ENCODE peak calls at places on chromosomes 2 and 18, in seven cellular contexts. One of them, this sample, is unnamed. For H3K4me1, the result is how much of the 10 kb centered on the place peaks cover.

GRCh38 chr2:60002158-60002867 is 551.1 kb downstream of the BCL11A start:
- DNase-seq in esophagus squamous epithelium: no peak
- DNase-seq in IMR-90: no peak
- DNase-seq in GM23338: peak
- DNase-seq in cardiac muscle cell: peak
- DNase-seq in Caco-2: peak
- DNase-seq in uterus: no peak
- DNase-seq in this sample: no peak

GRCh38 chr2:28978606-28979005 is 2.5 kb upstream of the TOGARAM2 start:
- DNase-seq in esophagus squamous epithelium: no peak
- DNase-seq in IMR-90: no peak
- DNase-seq in GM23338: no peak
- DNase-seq in cardiac muscle cell: no peak
- DNase-seq in Caco-2: no peak
- DNase-seq in uterus: no peak
- DNase-seq in this sample: no peak

GRCh38 chr2:10043906-10044601 is 704 bp downstream of the KLF11 start:
- DNase-seq in esophagus squamous epithelium: peak
- DNase-seq in IMR-90: peak
- DNase-seq in GM23338: peak
- DNase-seq in cardiac muscle cell: peak
- DNase-seq in Caco-2: peak
- DNase-seq in uterus: peak
- DNase-seq in this sample: peak

GRCh38 chr2:130824492-130825061 is 12.1 kb upstream of the ARHGEF4 start:
- DNase-seq in esophagus squamous epithelium: no peak
- DNase-seq in IMR-90: peak
- DNase-seq in GM23338: no peak
- DNase-seq in cardiac muscle cell: no peak
- DNase-seq in Caco-2: no peak
- DNase-seq in uterus: no peak
- DNase-seq in this sample: peak

GRCh38 chr2:73035899-73036778 is 35.4 kb downstream of the SFXN5 start:
- DNase-seq in esophagus squamous epithelium: no peak
- DNase-seq in IMR-90: no peak
- DNase-seq in GM23338: peak
- DNase-seq in cardiac muscle cell: no peak
- DNase-seq in Caco-2: peak
- DNase-seq in uterus: no peak
- DNase-seq in this sample: no peak

GRCh38 chr2:177155631-177156030 is 57.0 kb upstream of the HNRNPA3 start:
- DNase-seq in esophagus squamous epithelium: no peak
- DNase-seq in IMR-90: no peak
- DNase-seq in GM23338: no peak
- DNase-seq in cardiac muscle cell: no peak
- DNase-seq in Caco-2: no peak
- DNase-seq in uterus: no peak
- DNase-seq in this sample: no peak

GRCh38 chr2:189144700-189145211 is 34.8 kb downstream of the COL5A2 start:
- DNase-seq in esophagus squamous epithelium: no peak
- DNase-seq in IMR-90: peak
- DNase-seq in GM23338: no peak
- DNase-seq in cardiac muscle cell: no peak
- DNase-seq in Caco-2: no peak
- DNase-seq in uterus: no peak
- DNase-seq in this sample: no peak

GRCh38 chr2:200829258-200829655 is 17.5 kb downstream of the BZW1 start:
- DNase-seq in esophagus squamous epithelium: no peak
- DNase-seq in IMR-90: no peak
- DNase-seq in GM23338: peak
- DNase-seq in cardiac muscle cell: no peak
- DNase-seq in Caco-2: no peak
- DNase-seq in uterus: no peak
- DNase-seq in this sample: no peak

GRCh38 chr2:151946856-151947523 is 118.8 kb upstream of the ARL5A start:
- DNase-seq in esophagus squamous epithelium: no peak
- DNase-seq in IMR-90: peak
- DNase-seq in GM23338: peak
- DNase-seq in cardiac muscle cell: peak
- DNase-seq in Caco-2: peak
- DNase-seq in uterus: peak
- DNase-seq in this sample: no peak

GRCh38 chr18:22167091-22167470 is 2.3 kb upstream of the GATA6 start:
- DNase-seq in esophagus squamous epithelium: no peak
- DNase-seq in IMR-90: no peak
- DNase-seq in GM23338: no peak
- DNase-seq in cardiac muscle cell: no peak
- DNase-seq in Caco-2: peak
- DNase-seq in uterus: no peak
- DNase-seq in this sample: no peak

GRCh38 chr2:28269019-28269784 is 123.5 kb upstream of the FOSL2 start:
- DNase-seq in esophagus squamous epithelium: no peak
- DNase-seq in IMR-90: peak
- DNase-seq in GM23338: peak
- DNase-seq in cardiac muscle cell: no peak
- DNase-seq in Caco-2: peak
- DNase-seq in uterus: peak
- DNase-seq in this sample: peak

GRCh38 chr2:7725132-7725849 is 808.1 kb downstream of the RNF144A start:
- DNase-seq in esophagus squamous epithelium: no peak
- DNase-seq in IMR-90: peak
- DNase-seq in GM23338: no peak
- DNase-seq in cardiac muscle cell: peak
- DNase-seq in Caco-2: no peak
- DNase-seq in uterus: peak
- DNase-seq in this sample: no peak

GRCh38 chr2:77428946-77429345 is 93.2 kb downstream of the LRRTM4 start:
- DNase-seq in esophagus squamous epithelium: no peak
- DNase-seq in IMR-90: no peak
- DNase-seq in GM23338: no peak
- DNase-seq in cardiac muscle cell: no peak
- DNase-seq in Caco-2: no peak
- DNase-seq in uterus: no peak
- DNase-seq in this sample: no peak

GRCh38 chr2:77434880-77435279 is 87.3 kb downstream of the LRRTM4 start:
- DNase-seq in esophagus squamous epithelium: no peak
- DNase-seq in IMR-90: no peak
- DNase-seq in GM23338: peak
- DNase-seq in cardiac muscle cell: no peak
- DNase-seq in Caco-2: no peak
- DNase-seq in uterus: no peak
- DNase-seq in this sample: no peak
- TF ChIP-seq CTCF in esophagus squamous epithelium: no peak
- TF ChIP-seq CTCF in IMR-90: no peak
- TF ChIP-seq CTCF in GM23338: peak
- TF ChIP-seq CTCF in cardiac muscle cell: no peak
- TF ChIP-seq CTCF in Caco-2: no peak
- TF ChIP-seq CTCF in uterus: no peak
- TF ChIP-seq CTCF in this sample: peak

DNA sequence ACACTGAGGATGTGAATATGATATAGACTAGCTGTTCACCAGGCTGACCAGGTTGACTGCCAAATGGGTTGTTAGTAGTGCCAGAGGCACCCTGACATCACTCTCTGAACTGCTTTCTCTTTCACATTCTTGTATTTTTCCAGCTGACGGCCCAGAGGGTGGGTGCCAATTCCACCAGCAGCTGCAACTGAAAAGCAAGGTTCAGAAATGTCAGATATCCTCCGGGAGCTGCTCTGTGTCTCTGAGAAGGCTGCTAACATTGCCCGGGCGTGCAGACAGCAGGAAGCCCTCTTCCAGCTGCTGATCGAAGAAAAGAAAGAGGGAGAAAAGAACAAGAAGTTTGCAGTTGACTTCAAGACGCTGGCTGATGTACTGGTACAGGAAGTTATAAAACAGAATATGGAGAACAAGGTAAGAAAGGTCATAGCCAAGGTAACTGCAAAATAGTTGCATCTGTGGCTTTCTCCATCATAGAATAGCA is 16.5 kb downstream of the INPP1 start:
- DNase-seq in esophagus squamous epithelium: no peak
- DNase-seq in IMR-90: peak
- DNase-seq in GM23338: peak
- DNase-seq in cardiac muscle cell: peak
- DNase-seq in Caco-2: no peak
- DNase-seq in uterus: peak
- DNase-seq in this sample: no peak
- H3K4me3 ChIP-seq in esophagus squamous epithelium: peak
- H3K4me3 ChIP-seq in IMR-90: peak
- H3K4me3 ChIP-seq in GM23338: no peak
- H3K4me3 ChIP-seq in cardiac muscle cell: no peak
- H3K4me3 ChIP-seq in Caco-2: no peak
- H3K4me3 ChIP-seq in uterus: no peak
- H3K4me3 ChIP-seq in this sample: no peak

GRCh38 chr2:23545391-23545790 is 160.4 kb downstream of the KLHL29 start:
- DNase-seq in esophagus squamous epithelium: no peak
- DNase-seq in IMR-90: peak
- DNase-seq in GM23338: no peak
- DNase-seq in cardiac muscle cell: no peak
- DNase-seq in Caco-2: no peak
- DNase-seq in uterus: no peak
- DNase-seq in this sample: no peak

GRCh38 chr2:23542390-23542789 is 157.4 kb downstream of the KLHL29 start:
- DNase-seq in esophagus squamous epithelium: no peak
- DNase-seq in IMR-90: no peak
- DNase-seq in GM23338: no peak
- DNase-seq in cardiac muscle cell: no peak
- DNase-seq in Caco-2: no peak
- DNase-seq in uterus: no peak
- DNase-seq in this sample: no peak

GRCh38 chr2:23544589-23545295 is 159.8 kb downstream of the KLHL29 start:
- DNase-seq in esophagus squamous epithelium: no peak
- DNase-seq in IMR-90: peak
- DNase-seq in GM23338: no peak
- DNase-seq in cardiac muscle cell: no peak
- DNase-seq in Caco-2: no peak
- DNase-seq in uterus: no peak
- DNase-seq in this sample: no peak

GRCh38 chr2:23540804-23541360 is 155.9 kb downstream of the KLHL29 start:
- DNase-seq in esophagus squamous epithelium: no peak
- DNase-seq in IMR-90: no peak
- DNase-seq in GM23338: no peak
- DNase-seq in cardiac muscle cell: no peak
- DNase-seq in Caco-2: no peak
- DNase-seq in uterus: no peak
- DNase-seq in this sample: no peak

GRCh38 chr2:23541453-23542334 is 156.7 kb downstream of the KLHL29 start:
- DNase-seq in esophagus squamous epithelium: no peak
- DNase-seq in IMR-90: no peak
- DNase-seq in GM23338: no peak
- DNase-seq in cardiac muscle cell: no peak
- DNase-seq in Caco-2: no peak
- DNase-seq in uterus: peak
- DNase-seq in this sample: no peak
- H3K4me1 ChIP-seq in esophagus squamous epithelium: under half
- H3K4me1 ChIP-seq in IMR-90: under half
- H3K4me1 ChIP-seq in GM23338: under half
- H3K4me1 ChIP-seq in cardiac muscle cell: under half
- H3K4me1 ChIP-seq in Caco-2: under half
- H3K4me1 ChIP-seq in uterus: under half
- H3K4me1 ChIP-seq in this sample: under half

GRCh38 chr2:26521054-26521912 is 43.4 kb upstream of the OTOF start:
- DNase-seq in esophagus squamous epithelium: no peak
- DNase-seq in IMR-90: no peak
- DNase-seq in GM23338: peak
- DNase-seq in cardiac muscle cell: peak
- DNase-seq in Caco-2: peak
- DNase-seq in uterus: no peak
- DNase-seq in this sample: no peak
- TF ChIP-seq CTCF in esophagus squamous epithelium: no peak
- TF ChIP-seq CTCF in IMR-90: peak
- TF ChIP-seq CTCF in GM23338: peak
- TF ChIP-seq CTCF in cardiac muscle cell: peak
- TF ChIP-seq CTCF in Caco-2: peak
- TF ChIP-seq CTCF in uterus: no peak
- TF ChIP-seq CTCF in this sample: peak

GRCh38 chr2:64277101-64277849 is 133.1 kb upstream of the PELI1 start:
- DNase-seq in esophagus squamous epithelium: no peak
- DNase-seq in IMR-90: no peak
- DNase-seq in GM23338: peak
- DNase-seq in cardiac muscle cell: no peak
- DNase-seq in Caco-2: peak
- DNase-seq in uterus: no peak
- DNase-seq in this sample: peak

GRCh38 chr2:64276417-64277095 is 132.3 kb upstream of the PELI1 start:
- DNase-seq in esophagus squamous epithelium: no peak
- DNase-seq in IMR-90: no peak
- DNase-seq in GM23338: peak
- DNase-seq in cardiac muscle cell: no peak
- DNase-seq in Caco-2: peak
- DNase-seq in uterus: no peak
- DNase-seq in this sample: peak

GRCh38 chr2:64275174-64275466 is 130.9 kb upstream of the PELI1 start:
- DNase-seq in esophagus squamous epithelium: no peak
- DNase-seq in IMR-90: no peak
- DNase-seq in GM23338: no peak
- DNase-seq in cardiac muscle cell: no peak
- DNase-seq in Caco-2: no peak
- DNase-seq in uterus: no peak
- DNase-seq in this sample: no peak

GRCh38 chr2:64273524-64274398 is 129.5 kb upstream of the PELI1 start:
- DNase-seq in esophagus squamous epithelium: no peak
- DNase-seq in IMR-90: peak
- DNase-seq in GM23338: no peak
- DNase-seq in cardiac muscle cell: no peak
- DNase-seq in Caco-2: peak
- DNase-seq in uterus: peak
- DNase-seq in this sample: peak

DNA sequence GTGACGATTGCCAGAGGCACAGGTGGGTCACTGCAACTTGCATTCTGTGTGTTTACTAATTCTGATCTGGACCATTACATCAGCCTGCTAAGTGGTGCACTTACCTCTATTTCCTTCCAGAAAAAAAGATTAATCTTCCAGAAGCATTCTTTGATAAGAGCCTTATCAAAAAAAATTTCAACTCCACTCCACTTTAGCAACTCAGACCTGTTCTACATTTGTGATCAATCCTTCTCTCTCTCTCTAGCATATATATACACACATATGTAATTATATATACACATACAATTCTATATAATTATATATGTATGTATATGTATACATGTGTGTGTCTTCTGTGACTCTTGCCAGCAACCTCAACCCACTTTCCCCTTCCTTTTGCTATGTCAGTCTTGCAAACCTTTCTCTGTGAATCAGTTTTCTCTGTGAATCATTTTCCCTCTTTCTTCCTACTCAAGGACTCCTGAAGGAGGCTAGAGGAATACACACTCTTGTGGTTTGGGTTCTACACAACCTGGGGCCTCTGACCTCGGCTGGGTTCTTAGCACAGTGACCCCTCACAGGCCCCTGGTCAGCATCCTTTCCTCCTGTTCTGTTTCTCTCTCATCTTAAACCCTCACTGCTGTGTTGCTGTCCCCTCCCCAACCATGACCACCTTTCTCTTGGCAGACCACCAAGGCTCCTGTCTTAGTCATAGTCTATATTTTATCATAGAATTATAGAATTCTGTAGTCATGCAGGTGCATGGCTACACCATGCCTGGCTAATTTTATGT is 130.4 kb upstream of the PELI1 start:
- DNase-seq in esophagus squamous epithelium: no peak
- DNase-seq in IMR-90: no peak
- DNase-seq in GM23338: no peak
- DNase-seq in cardiac muscle cell: no peak
- DNase-seq in Caco-2: no peak
- DNase-seq in uterus: no peak
- DNase-seq in this sample: no peak
- H3K4me3 ChIP-seq in esophagus squamous epithelium: peak
- H3K4me3 ChIP-seq in IMR-90: no peak
- H3K4me3 ChIP-seq in GM23338: peak
- H3K4me3 ChIP-seq in cardiac muscle cell: no peak
- H3K4me3 ChIP-seq in Caco-2: no peak
- H3K4me3 ChIP-seq in uterus: no peak
- H3K4me3 ChIP-seq in this sample: peak

This sample was measured in PC-9.